ENCODE peak calls at places on chromosomes 3 and 15, in four cellular contexts. S, I, X and U are unnamed samples.

GRCh38 chr15:78715930-78716329 is 74.9 kb upstream of the CHRNB4 start:
- DNase-seq in S (no peak), I (no peak), X (no peak), U (no peak)

GRCh38 chr15:100383302-100384107 is 41.7 kb upstream of the ADAMTS17 start:
- DNase-seq in S (no peak), I (no peak), X (peak), U (peak)

GRCh38 chr3:112623717-112624116 is 17.2 kb downstream of the CCDC80 start:
- DNase-seq in S (no peak), I (no peak), X (no peak), U (no peak)

GRCh38 chr3:134839422-134839821 is 44.4 kb downstream of the EPHB1 start:
- DNase-seq in S (no peak), I (no peak), X (no peak), U (no peak)

GRCh38 chr3:186643493-186643892 is 3.3 kb downstream of the FETUB start:
- DNase-seq in S (no peak), I (no peak), X (no peak), U (no peak)

GRCh38 chr3:45965281-45966052 is 22.2 kb downstream of the CXCR6 start:
- DNase-seq in S (no peak), I (no peak), X (no peak), U (no peak)

GRCh38 chr3:135237371-135237770 is 442.3 kb downstream of the EPHB1 start:
- DNase-seq in S (no peak), I (no peak), X (no peak), U (no peak)

GRCh38 chr3:33064929-33065328 is 32.0 kb downstream of the GLB1 start:
- DNase-seq in S (no peak), I (peak), X (peak), U (no peak)

GRCh38 chr15:81611679-81612078 is 237.7 kb upstream of the TMC3 start:
- DNase-seq in S (no peak), I (no peak), X (no peak), U (no peak)

GRCh38 chr3:192802957-192803899 is 75.9 kb upstream of the FGF12 start:
- DNase-seq in S (no peak), I (no peak), X (peak), U (peak)

GRCh38 chr3:168467085-168467714 is 371.5 kb upstream of the GOLIM4 start:
- DNase-seq in S (peak), I (no peak), X (no peak), U (peak)

GRCh38 chr3:8778475-8778874 is 9.1 kb upstream of the OXTR start:
- DNase-seq in S (no peak), I (no peak), X (no peak), U (no peak)

GRCh38 chr3:42663581-42664442 is 10.3 kb downstream of the ZBTB47 start:
- DNase-seq in S (no peak), I (no peak), X (no peak), U (no peak)

GRCh38 chr3:158111861-158112260 is 2.0 kb downstream of the RSRC1 start:
- DNase-seq in S (no peak), I (no peak), X (no peak), U (no peak)

GRCh38 chr3:159322322-159322939 is 520.6 kb downstream of the MFSD1 start:
- DNase-seq in S (no peak), I (peak), X (peak), U (peak)

GRCh38 chr3:125428216-125428830 is 53.2 kb upstream of the ZNF148 start:
- DNase-seq in S (no peak), I (no peak), X (no peak), U (no peak)
- TF ChIP-seq TARDBP in S (no peak), I (no peak), X (no peak), U (no peak)

GRCh38 chr3:56185827-56186226 is 282.4 kb downstream of the ERC2 start:
- DNase-seq in S (no peak), I (no peak), X (no peak), U (no peak)

GRCh38 chr3:56190130-56190529 is 278.1 kb downstream of the ERC2 start:
- DNase-seq in S (no peak), I (no peak), X (no peak), U (no peak)

GRCh38 chr3:56187051-56187450 is 281.2 kb downstream of the ERC2 start:
- DNase-seq in S (no peak), I (no peak), X (no peak), U (no peak)

GRCh38 chr3:56189486-56189985 is 278.7 kb downstream of the ERC2 start:
- DNase-seq in S (no peak), I (no peak), X (no peak), U (no peak)

GRCh38 chr3:56188201-56188600 is 280.1 kb downstream of the ERC2 start:
- DNase-seq in S (no peak), I (no peak), X (no peak), U (no peak)
- TF ChIP-seq FOXM1 in S (no peak), I (no peak), X (no peak), U (no peak)

GRCh38 chr3:147934316-147935188 is 525.4 kb downstream of the ZIC1 start:
- DNase-seq in S (no peak), I (no peak), X (no peak), U (no peak)
- TF ChIP-seq TARDBP in S (no peak), I (no peak), X (no peak), U (no peak)

GRCh38 chr3:12695112-12695511 is 31.2 kb upstream of the RAF1 start:
- DNase-seq in S (no peak), I (no peak), X (no peak), U (no peak)
- TF ChIP-seq FOXM1 in S (no peak), I (no peak), X (no peak), U (no peak)

GRCh38 chr15:63901912-63902670 is 68.3 kb upstream of the HERC1 start:
- DNase-seq in S (no peak), I (no peak), X (no peak), U (no peak)

GRCh38 chr15:63896336-63897115 is 62.8 kb upstream of the HERC1 start:
- DNase-seq in S (peak), I (peak), X (peak), U (no peak)

GRCh38 chr15:63900306-63900705 is 66.6 kb upstream of the HERC1 start:
- DNase-seq in S (no peak), I (no peak), X (no peak), U (no peak)

GRCh38 chr15:63895787-63896218 is 62.1 kb upstream of the HERC1 start:
- DNase-seq in S (no peak), I (no peak), X (no peak), U (no peak)

GRCh38 chr15:63899193-63899592 is 65.4 kb upstream of the HERC1 start:
- DNase-seq in S (no peak), I (peak), X (no peak), U (no peak)
- TF ChIP-seq TARDBP in S (no peak), I (no peak), X (no peak), U (no peak)